ENCODE peak calls at places on chromosome 15, in five cellular contexts. One of them, this sample, is unnamed.

GRCh38 chr15:64000183-64000710 is 46.0 kb downstream of the DAPK2 start:
- DNase-seq in progenitor cell of endocrine pancreas: no peak
- DNase-seq in astrocyte of the spinal cord: no peak
- DNase-seq in stimulated activated CD4-positive, alpha-beta T cell treated with anti-CD3 and anti-CD28 coated beads, Interleukin-15, amount 100 ng/mL, for 1 hour: no peak
- DNase-seq in SK-N-DZ: no peak
- DNase-seq in this sample: no peak

GRCh38 chr15:75732809-75733451 is 20.3 kb upstream of the CSPG4 start:
- DNase-seq in progenitor cell of endocrine pancreas: peak
- DNase-seq in astrocyte of the spinal cord: peak
- DNase-seq in stimulated activated CD4-positive, alpha-beta T cell treated with anti-CD3 and anti-CD28 coated beads, Interleukin-15, amount 100 ng/mL, for 1 hour: no peak
- DNase-seq in SK-N-DZ: peak
- DNase-seq in this sample: peak

GRCh38 chr15:62494144-62494543 is 329.1 kb upstream of the C2CD4B start:
- DNase-seq in progenitor cell of endocrine pancreas: no peak
- DNase-seq in astrocyte of the spinal cord: no peak
- DNase-seq in stimulated activated CD4-positive, alpha-beta T cell treated with anti-CD3 and anti-CD28 coated beads, Interleukin-15, amount 100 ng/mL, for 1 hour: no peak
- DNase-seq in SK-N-DZ: peak
- DNase-seq in this sample: peak

GRCh38 chr15:68644088-68644904 is 65.5 kb downstream of the CORO2B start:
- DNase-seq in progenitor cell of endocrine pancreas: no peak
- DNase-seq in astrocyte of the spinal cord: peak
- DNase-seq in stimulated activated CD4-positive, alpha-beta T cell treated with anti-CD3 and anti-CD28 coated beads, Interleukin-15, amount 100 ng/mL, for 1 hour: no peak
- DNase-seq in SK-N-DZ: no peak
- DNase-seq in this sample: no peak

GRCh38 chr15:74709011-74709410 is 13.2 kb upstream of the EDC3 start:
- DNase-seq in progenitor cell of endocrine pancreas: no peak
- DNase-seq in astrocyte of the spinal cord: no peak
- DNase-seq in stimulated activated CD4-positive, alpha-beta T cell treated with anti-CD3 and anti-CD28 coated beads, Interleukin-15, amount 100 ng/mL, for 1 hour: no peak
- DNase-seq in SK-N-DZ: no peak
- DNase-seq in this sample: no peak

GRCh38 chr15:25582886-25583285 is 144.1 kb upstream of the UBE3A start:
- DNase-seq in progenitor cell of endocrine pancreas: no peak
- DNase-seq in astrocyte of the spinal cord: no peak
- DNase-seq in stimulated activated CD4-positive, alpha-beta T cell treated with anti-CD3 and anti-CD28 coated beads, Interleukin-15, amount 100 ng/mL, for 1 hour: no peak
- DNase-seq in SK-N-DZ: no peak
- DNase-seq in this sample: no peak

GRCh38 chr15:61222010-61222409 is 7.1 kb downstream of the RORA start:
- DNase-seq in progenitor cell of endocrine pancreas: no peak
- DNase-seq in astrocyte of the spinal cord: no peak
- DNase-seq in stimulated activated CD4-positive, alpha-beta T cell treated with anti-CD3 and anti-CD28 coated beads, Interleukin-15, amount 100 ng/mL, for 1 hour: no peak
- DNase-seq in SK-N-DZ: no peak
- DNase-seq in this sample: no peak

GRCh38 chr15:73345658-73346057 is 23.1 kb downstream of the HCN4 start:
- DNase-seq in progenitor cell of endocrine pancreas: no peak
- DNase-seq in astrocyte of the spinal cord: no peak
- DNase-seq in stimulated activated CD4-positive, alpha-beta T cell treated with anti-CD3 and anti-CD28 coated beads, Interleukin-15, amount 100 ng/mL, for 1 hour: no peak
- DNase-seq in SK-N-DZ: no peak
- DNase-seq in this sample: no peak

GRCh38 chr15:51623386-51623938 is 891 bp upstream of the DMXL2 start:
- DNase-seq in progenitor cell of endocrine pancreas: no peak
- DNase-seq in astrocyte of the spinal cord: no peak
- DNase-seq in stimulated activated CD4-positive, alpha-beta T cell treated with anti-CD3 and anti-CD28 coated beads, Interleukin-15, amount 100 ng/mL, for 1 hour: no peak
- DNase-seq in SK-N-DZ: no peak
- DNase-seq in this sample: no peak

GRCh38 chr15:88620995-88621772 is at the start of gene AEN:
- DNase-seq in progenitor cell of endocrine pancreas: peak
- DNase-seq in astrocyte of the spinal cord: peak
- DNase-seq in stimulated activated CD4-positive, alpha-beta T cell treated with anti-CD3 and anti-CD28 coated beads, Interleukin-15, amount 100 ng/mL, for 1 hour: peak
- DNase-seq in SK-N-DZ: peak
- DNase-seq in this sample: peak

GRCh38 chr15:47924381-47924780 is 196.4 kb upstream of the SLC24A5 start:
- DNase-seq in progenitor cell of endocrine pancreas: no peak
- DNase-seq in astrocyte of the spinal cord: no peak
- DNase-seq in stimulated activated CD4-positive, alpha-beta T cell treated with anti-CD3 and anti-CD28 coated beads, Interleukin-15, amount 100 ng/mL, for 1 hour: no peak
- DNase-seq in SK-N-DZ: no peak
- DNase-seq in this sample: no peak

GRCh38 chr15:85805392-85805791 is 10.7 kb upstream of the KLHL25 start:
- DNase-seq in progenitor cell of endocrine pancreas: no peak
- DNase-seq in astrocyte of the spinal cord: no peak
- DNase-seq in stimulated activated CD4-positive, alpha-beta T cell treated with anti-CD3 and anti-CD28 coated beads, Interleukin-15, amount 100 ng/mL, for 1 hour: no peak
- DNase-seq in SK-N-DZ: no peak
- DNase-seq in this sample: no peak

GRCh38 chr15:58362262-58362922 is 69.4 kb upstream of the LIPC start:
- DNase-seq in progenitor cell of endocrine pancreas: no peak
- DNase-seq in astrocyte of the spinal cord: no peak
- DNase-seq in stimulated activated CD4-positive, alpha-beta T cell treated with anti-CD3 and anti-CD28 coated beads, Interleukin-15, amount 100 ng/mL, for 1 hour: no peak
- DNase-seq in SK-N-DZ: no peak
- DNase-seq in this sample: no peak

GRCh38 chr15:56074866-56075265 is 81.5 kb upstream of the NEDD4 start:
- DNase-seq in progenitor cell of endocrine pancreas: no peak
- DNase-seq in astrocyte of the spinal cord: no peak
- DNase-seq in stimulated activated CD4-positive, alpha-beta T cell treated with anti-CD3 and anti-CD28 coated beads, Interleukin-15, amount 100 ng/mL, for 1 hour: no peak
- DNase-seq in SK-N-DZ: no peak
- DNase-seq in this sample: no peak

GRCh38 chr15:92112180-92112579 is 258.7 kb downstream of the SLCO3A1 start:
- DNase-seq in progenitor cell of endocrine pancreas: no peak
- DNase-seq in astrocyte of the spinal cord: peak
- DNase-seq in stimulated activated CD4-positive, alpha-beta T cell treated with anti-CD3 and anti-CD28 coated beads, Interleukin-15, amount 100 ng/mL, for 1 hour: no peak
- DNase-seq in SK-N-DZ: no peak
- DNase-seq in this sample: no peak

GRCh38 chr15:41987925-41988275 is 15.5 kb upstream of the EHD4 start:
- DNase-seq in progenitor cell of endocrine pancreas: no peak
- DNase-seq in astrocyte of the spinal cord: no peak
- DNase-seq in stimulated activated CD4-positive, alpha-beta T cell treated with anti-CD3 and anti-CD28 coated beads, Interleukin-15, amount 100 ng/mL, for 1 hour: no peak
- DNase-seq in SK-N-DZ: no peak
- DNase-seq in this sample: no peak

GRCh38 chr15:23629234-23629805 is 18.3 kb downstream of the MAGEL2 start:
- DNase-seq in progenitor cell of endocrine pancreas: no peak
- DNase-seq in astrocyte of the spinal cord: no peak
- DNase-seq in stimulated activated CD4-positive, alpha-beta T cell treated with anti-CD3 and anti-CD28 coated beads, Interleukin-15, amount 100 ng/mL, for 1 hour: no peak
- DNase-seq in SK-N-DZ: no peak
- DNase-seq in this sample: no peak

GRCh38 chr15:79050341-79050740 is 40.2 kb downstream of the RASGRF1 start:
- DNase-seq in progenitor cell of endocrine pancreas: no peak
- DNase-seq in astrocyte of the spinal cord: no peak
- DNase-seq in stimulated activated CD4-positive, alpha-beta T cell treated with anti-CD3 and anti-CD28 coated beads, Interleukin-15, amount 100 ng/mL, for 1 hour: no peak
- DNase-seq in SK-N-DZ: no peak
- DNase-seq in this sample: no peak

GRCh38 chr15:87661481-87661880 is 595.1 kb downstream of the NTRK3 start:
- DNase-seq in progenitor cell of endocrine pancreas: no peak
- DNase-seq in astrocyte of the spinal cord: no peak
- DNase-seq in stimulated activated CD4-positive, alpha-beta T cell treated with anti-CD3 and anti-CD28 coated beads, Interleukin-15, amount 100 ng/mL, for 1 hour: no peak
- DNase-seq in SK-N-DZ: no peak
- DNase-seq in this sample: no peak

GRCh38 chr15:69880616-69881309 is 217.0 kb downstream of the TLE3 start:
- DNase-seq in progenitor cell of endocrine pancreas: no peak
- DNase-seq in astrocyte of the spinal cord: no peak
- DNase-seq in stimulated activated CD4-positive, alpha-beta T cell treated with anti-CD3 and anti-CD28 coated beads, Interleukin-15, amount 100 ng/mL, for 1 hour: no peak
- DNase-seq in SK-N-DZ: no peak
- DNase-seq in this sample: no peak

GRCh38 chr15:62165793-62166380 is 802 bp upstream of the C2CD4B start:
- DNase-seq in progenitor cell of endocrine pancreas: no peak
- DNase-seq in astrocyte of the spinal cord: no peak
- DNase-seq in stimulated activated CD4-positive, alpha-beta T cell treated with anti-CD3 and anti-CD28 coated beads, Interleukin-15, amount 100 ng/mL, for 1 hour: no peak
- DNase-seq in SK-N-DZ: no peak
- DNase-seq in this sample: no peak

GRCh38 chr15:34365073-34365825 is 1.7 kb downstream of the LPCAT4 start:
- DNase-seq in progenitor cell of endocrine pancreas: no peak
- DNase-seq in astrocyte of the spinal cord: no peak
- DNase-seq in stimulated activated CD4-positive, alpha-beta T cell treated with anti-CD3 and anti-CD28 coated beads, Interleukin-15, amount 100 ng/mL, for 1 hour: no peak
- DNase-seq in SK-N-DZ: no peak
- DNase-seq in this sample: no peak

GRCh38 chr15:40955930-40956542 is 2.8 kb downstream of the CHAC1 start:
- DNase-seq in progenitor cell of endocrine pancreas: no peak
- DNase-seq in astrocyte of the spinal cord: no peak
- DNase-seq in stimulated activated CD4-positive, alpha-beta T cell treated with anti-CD3 and anti-CD28 coated beads, Interleukin-15, amount 100 ng/mL, for 1 hour: no peak
- DNase-seq in SK-N-DZ: no peak
- DNase-seq in this sample: no peak

GRCh38 chr15:95557226-95558046 is 773.1 kb upstream of the NR2F2 start:
- DNase-seq in progenitor cell of endocrine pancreas: no peak
- DNase-seq in astrocyte of the spinal cord: peak
- DNase-seq in stimulated activated CD4-positive, alpha-beta T cell treated with anti-CD3 and anti-CD28 coated beads, Interleukin-15, amount 100 ng/mL, for 1 hour: no peak
- DNase-seq in SK-N-DZ: no peak
- DNase-seq in this sample: no peak

GRCh38 chr15:60438626-60439025 is 40.3 kb downstream of the ICE2 start:
- DNase-seq in progenitor cell of endocrine pancreas: no peak
- DNase-seq in astrocyte of the spinal cord: no peak
- DNase-seq in stimulated activated CD4-positive, alpha-beta T cell treated with anti-CD3 and anti-CD28 coated beads, Interleukin-15, amount 100 ng/mL, for 1 hour: no peak
- DNase-seq in SK-N-DZ: no peak
- DNase-seq in this sample: no peak

GRCh38 chr15:63474810-63475316 is 29.5 kb upstream of the USP3 start:
- DNase-seq in progenitor cell of endocrine pancreas: no peak
- DNase-seq in astrocyte of the spinal cord: peak
- DNase-seq in stimulated activated CD4-positive, alpha-beta T cell treated with anti-CD3 and anti-CD28 coated beads, Interleukin-15, amount 100 ng/mL, for 1 hour: no peak
- DNase-seq in SK-N-DZ: peak
- DNase-seq in this sample: no peak

GRCh38 chr15:86802244-86802643 is 722.6 kb downstream of the AGBL1 start:
- DNase-seq in progenitor cell of endocrine pancreas: no peak
- DNase-seq in astrocyte of the spinal cord: no peak
- DNase-seq in stimulated activated CD4-positive, alpha-beta T cell treated with anti-CD3 and anti-CD28 coated beads, Interleukin-15, amount 100 ng/mL, for 1 hour: no peak
- DNase-seq in SK-N-DZ: no peak
- DNase-seq in this sample: no peak

GRCh38 chr15:73786518-73786917 is 33.4 kb upstream of the INSYN1 start:
- DNase-seq in progenitor cell of endocrine pancreas: no peak
- DNase-seq in astrocyte of the spinal cord: no peak
- DNase-seq in stimulated activated CD4-positive, alpha-beta T cell treated with anti-CD3 and anti-CD28 coated beads, Interleukin-15, amount 100 ng/mL, for 1 hour: no peak
- DNase-seq in SK-N-DZ: no peak
- DNase-seq in this sample: no peak